ENCODE peak calls at places on chromosomes 16 and 17, in six cellular contexts. One of them, this sample, is unnamed.
A peak's percentile ranks its signal among the peaks of the same experiment; 100 is the strongest.

GRCh38 chr17:27602721-27603445 is 28.1 kb upstream of the LGALS9 start:
- DNase-seq in activated CD8-positive, alpha-beta memory T cell treated with anti-CD3 and anti-CD28 coated beads for 1 hour: peak; percentile 57
- DNase-seq in HCEC 1CT: peak; percentile 42
- DNase-seq in fibroblast of lung: peak; percentile 71
- DNase-seq in cardiac muscle cell: peak; percentile 80
- DNase-seq in stimulated activated CD4-positive, alpha-beta T cell treated with anti-CD3 and anti-CD28 coated beads, Interleukin-4, amount 100 ng/mL, for 1 hour: peak; percentile 74
- DNase-seq in this sample: peak; percentile 77

GRCh38 chr16:66473654-66474519 is 46.8 kb downstream of the BEAN1 start:
- DNase-seq in activated CD8-positive, alpha-beta memory T cell treated with anti-CD3 and anti-CD28 coated beads for 1 hour: no peak
- DNase-seq in HCEC 1CT: no peak
- DNase-seq in fibroblast of lung: no peak
- DNase-seq in cardiac muscle cell: no peak
- DNase-seq in stimulated activated CD4-positive, alpha-beta T cell treated with anti-CD3 and anti-CD28 coated beads, Interleukin-4, amount 100 ng/mL, for 1 hour: no peak
- DNase-seq in this sample: no peak

GRCh38 chr17:44363613-44364159 is at the start of gene FAM171A2:
- DNase-seq in activated CD8-positive, alpha-beta memory T cell treated with anti-CD3 and anti-CD28 coated beads for 1 hour: peak; percentile 57
- DNase-seq in HCEC 1CT: peak; percentile 34
- DNase-seq in fibroblast of lung: peak; percentile 40
- DNase-seq in cardiac muscle cell: peak; percentile 67
- DNase-seq in stimulated activated CD4-positive, alpha-beta T cell treated with anti-CD3 and anti-CD28 coated beads, Interleukin-4, amount 100 ng/mL, for 1 hour: peak; percentile 72
- DNase-seq in this sample: peak; percentile 80

GRCh38 chr16:67594256-67594915 is 32.1 kb downstream of the CTCF start:
- DNase-seq in activated CD8-positive, alpha-beta memory T cell treated with anti-CD3 and anti-CD28 coated beads for 1 hour: no peak
- DNase-seq in HCEC 1CT: no peak
- DNase-seq in fibroblast of lung: no peak
- DNase-seq in cardiac muscle cell: no peak
- DNase-seq in stimulated activated CD4-positive, alpha-beta T cell treated with anti-CD3 and anti-CD28 coated beads, Interleukin-4, amount 100 ng/mL, for 1 hour: no peak
- DNase-seq in this sample: no peak

GRCh38 chr17:15441315-15441714 is 26.1 kb downstream of the CDRT4 start:
- DNase-seq in activated CD8-positive, alpha-beta memory T cell treated with anti-CD3 and anti-CD28 coated beads for 1 hour: no peak
- DNase-seq in HCEC 1CT: no peak
- DNase-seq in fibroblast of lung: no peak
- DNase-seq in cardiac muscle cell: peak; percentile 69
- DNase-seq in stimulated activated CD4-positive, alpha-beta T cell treated with anti-CD3 and anti-CD28 coated beads, Interleukin-4, amount 100 ng/mL, for 1 hour: no peak
- DNase-seq in this sample: no peak

GRCh38 chr17:39995438-39995837 is 14.8 kb downstream of the PSMD3 start:
- DNase-seq in activated CD8-positive, alpha-beta memory T cell treated with anti-CD3 and anti-CD28 coated beads for 1 hour: no peak
- DNase-seq in HCEC 1CT: no peak
- DNase-seq in fibroblast of lung: no peak
- DNase-seq in cardiac muscle cell: no peak
- DNase-seq in stimulated activated CD4-positive, alpha-beta T cell treated with anti-CD3 and anti-CD28 coated beads, Interleukin-4, amount 100 ng/mL, for 1 hour: no peak
- DNase-seq in this sample: no peak

GRCh38 chr17:63285566-63285965 is 160.5 kb downstream of the CYB561 start:
- DNase-seq in activated CD8-positive, alpha-beta memory T cell treated with anti-CD3 and anti-CD28 coated beads for 1 hour: no peak
- DNase-seq in HCEC 1CT: no peak
- DNase-seq in fibroblast of lung: no peak
- DNase-seq in cardiac muscle cell: no peak
- DNase-seq in stimulated activated CD4-positive, alpha-beta T cell treated with anti-CD3 and anti-CD28 coated beads, Interleukin-4, amount 100 ng/mL, for 1 hour: no peak
- DNase-seq in this sample: no peak

GRCh38 chr17:38732376-38733314 is 2.5 kb downstream of the CISD3 start:
- DNase-seq in activated CD8-positive, alpha-beta memory T cell treated with anti-CD3 and anti-CD28 coated beads for 1 hour: no peak
- DNase-seq in HCEC 1CT: no peak
- DNase-seq in fibroblast of lung: no peak
- DNase-seq in cardiac muscle cell: no peak
- DNase-seq in stimulated activated CD4-positive, alpha-beta T cell treated with anti-CD3 and anti-CD28 coated beads, Interleukin-4, amount 100 ng/mL, for 1 hour: no peak
- DNase-seq in this sample: no peak

GRCh38 chr16:27444470-27444869 is 42.5 kb downstream of the IL21R start:
- DNase-seq in activated CD8-positive, alpha-beta memory T cell treated with anti-CD3 and anti-CD28 coated beads for 1 hour: no peak
- DNase-seq in HCEC 1CT: no peak
- DNase-seq in fibroblast of lung: no peak
- DNase-seq in cardiac muscle cell: no peak
- DNase-seq in stimulated activated CD4-positive, alpha-beta T cell treated with anti-CD3 and anti-CD28 coated beads, Interleukin-4, amount 100 ng/mL, for 1 hour: no peak
- DNase-seq in this sample: peak; percentile 27

GRCh38 chr17:66423436-66423922 is 121.1 kb downstream of the PRKCA start:
- DNase-seq in activated CD8-positive, alpha-beta memory T cell treated with anti-CD3 and anti-CD28 coated beads for 1 hour: no peak
- DNase-seq in HCEC 1CT: no peak
- DNase-seq in fibroblast of lung: no peak
- DNase-seq in cardiac muscle cell: no peak
- DNase-seq in stimulated activated CD4-positive, alpha-beta T cell treated with anti-CD3 and anti-CD28 coated beads, Interleukin-4, amount 100 ng/mL, for 1 hour: no peak
- DNase-seq in this sample: no peak

This sample was measured in activated T-cell treated with anti-CD3 and anti-CD28 coated beads, Interleukin-2, amount 50 U/mL, for 1 hour.